ENCODE peak calls at places on chromosomes 4 and X, in seven cellular contexts. F is activated CD4-positive, CD25-positive, alpha-beta regulatory T cell treated with anti-CD3 and anti-CD28 coated beads, Interleukin-2, amount 50 U/mL, for 16 hours; K is A549; N is NCI-H1048; J is type B pancreatic cell; Z is AG04450; R is psoas muscle. X is an unnamed sample.
A peak's percentile ranks its signal among the peaks of the same experiment; 100 is the strongest.

GRCh38 chr4:63528592-63528991 is 880.7 kb downstream of the TECRL start:
- DNase-seq in F (no peak), K (no peak), N (no peak), J (no peak), Z (no peak), R (no peak), X (peak; percentile 3)

GRCh38 chr4:11446156-11446811 is 17.6 kb upstream of the HS3ST1 start:
- DNase-seq in F (no peak), K (no peak), N (no peak), J (no peak), Z (peak; percentile 3), R (no peak), X (no peak)

GRCh38 chr4:148444296-148445070 is 2.3 kb upstream of the NR3C2 start:
- DNase-seq in F (peak; percentile 14), K (no peak), N (no peak), J (peak; percentile 71), Z (no peak), R (peak; percentile 73), X (peak; percentile 77)

GRCh38 chrX:56761167-56761566 is 32.1 kb downstream of the NBDY start:
- DNase-seq in F (no peak), K (no peak), N (no peak), J (peak; percentile 45), Z (no peak), R (peak; percentile 47), X (peak; percentile 4)

GRCh38 chr4:56410247-56410646 is 23.0 kb upstream of the AASDH start:
- DNase-seq in F (no peak), K (peak; percentile 79), N (peak; percentile 53), J (no peak), Z (peak; percentile 88), R (no peak), X (peak; percentile 58)

GRCh38 chrX:17030580-17031285 is 84.3 kb downstream of the REPS2 start:
- DNase-seq in F (no peak), K (no peak), N (no peak), J (no peak), Z (no peak), R (no peak), X (no peak)

GRCh38 chrX:65578346-65578745 is 43.8 kb upstream of the LAS1L start:
- DNase-seq in F (no peak), K (no peak), N (no peak), J (no peak), Z (no peak), R (no peak), X (no peak)

GRCh38 chr4:137124278-137124932 is 407.9 kb downstream of the PCDH18 start:
- DNase-seq in F (no peak), K (peak; percentile 57), N (peak; percentile 47), J (no peak), Z (peak; percentile 44), R (no peak), X (peak; percentile 10)

GRCh38 chr4:130023088-130023487 is 927.1 kb downstream of the C4orf33 start:
- DNase-seq in F (no peak), K (no peak), N (no peak), J (no peak), Z (no peak), R (no peak), X (no peak)

GRCh38 chr4:152032722-152033131 is 271.9 kb upstream of the GATB start:
- DNase-seq in F (no peak), K (no peak), N (no peak), J (peak; percentile 1), Z (peak; percentile 59), R (no peak), X (no peak)

GRCh38 chr4:113398441-113399143 is 349.1 kb downstream of the ANK2 start:
- DNase-seq in F (no peak), K (no peak), N (no peak), J (no peak), Z (no peak), R (no peak), X (no peak)

GRCh38 chr4:3462790-3463415 is at the start of gene DOK7:
- DNase-seq in F (no peak), K (no peak), N (no peak), J (no peak), Z (no peak), R (peak; percentile 87), X (peak; percentile 89)

GRCh38 chr4:172155838-172156345 is 342.7 kb downstream of the GALNTL6 start:
- DNase-seq in F (no peak), K (no peak), N (no peak), J (no peak), Z (no peak), R (no peak), X (no peak)

GRCh38 chr4:98786866-98787265 is 128.5 kb upstream of the TSPAN5 start:
- DNase-seq in F (no peak), K (peak; percentile 28), N (no peak), J (no peak), Z (no peak), R (no peak), X (no peak)

GRCh38 chr4:185384877-185385465 is 10.8 kb downstream of the LRP2BP start:
- DNase-seq in F (no peak), K (no peak), N (no peak), J (no peak), Z (no peak), R (no peak), X (peak; percentile 27)